ENCODE peak calls at places on chromosomes 12 and 14, in nine cellular contexts. One of them, this sample, is unnamed.

GRCh38 chr12:3772380-3772779 is 19.5 kb upstream of the CRACR2A start:
- DNase-seq in H4: no peak
- DNase-seq in upper lobe of right lung: no peak
- DNase-seq in caudate nucleus: no peak
- DNase-seq in fibroblast of pulmonary artery: peak
- DNase-seq in skeletal muscle cell: no peak
- DNase-seq in EL: peak
- DNase-seq in breast epithelium: no peak
- DNase-seq in GM20000: no peak
- DNase-seq in this sample: no peak

GRCh38 chr12:66823857-66824570 is 145.1 kb upstream of the GRIP1 start:
- DNase-seq in H4: peak
- DNase-seq in upper lobe of right lung: no peak
- DNase-seq in caudate nucleus: no peak
- DNase-seq in fibroblast of pulmonary artery: no peak
- DNase-seq in skeletal muscle cell: no peak
- DNase-seq in EL: peak
- DNase-seq in breast epithelium: no peak
- DNase-seq in GM20000: no peak
- DNase-seq in this sample: no peak

GRCh38 chr12:29088611-29089219 is 60.4 kb upstream of the FAR2 start:
- DNase-seq in H4: no peak
- DNase-seq in upper lobe of right lung: no peak
- DNase-seq in caudate nucleus: no peak
- DNase-seq in fibroblast of pulmonary artery: peak
- DNase-seq in skeletal muscle cell: no peak
- DNase-seq in EL: peak
- DNase-seq in breast epithelium: no peak
- DNase-seq in GM20000: no peak
- DNase-seq in this sample: no peak

GRCh38 chr14:49405291-49405690 is 180.9 kb downstream of the RPS29 start:
- DNase-seq in H4: no peak
- DNase-seq in upper lobe of right lung: no peak
- DNase-seq in caudate nucleus: no peak
- DNase-seq in fibroblast of pulmonary artery: peak
- DNase-seq in skeletal muscle cell: peak
- DNase-seq in EL: peak
- DNase-seq in breast epithelium: no peak
- DNase-seq in GM20000: no peak
- DNase-seq in this sample: no peak

GRCh38 chr12:12823308-12823707 is 10.2 kb downstream of the DDX47 start:
- DNase-seq in H4: peak
- DNase-seq in upper lobe of right lung: no peak
- DNase-seq in caudate nucleus: no peak
- DNase-seq in fibroblast of pulmonary artery: peak
- DNase-seq in skeletal muscle cell: no peak
- DNase-seq in EL: peak
- DNase-seq in breast epithelium: no peak
- DNase-seq in GM20000: no peak
- DNase-seq in this sample: no peak

GRCh38 chr12:6092784-6093722 is 31.4 kb downstream of the VWF start:
- DNase-seq in H4: peak
- DNase-seq in upper lobe of right lung: peak
- DNase-seq in caudate nucleus: no peak
- DNase-seq in fibroblast of pulmonary artery: peak
- DNase-seq in skeletal muscle cell: no peak
- DNase-seq in EL: peak
- DNase-seq in breast epithelium: peak
- DNase-seq in GM20000: no peak
- DNase-seq in this sample: no peak

GRCh38 chr12:13208533-13209278 is 12.2 kb downstream of the EMP1 start:
- DNase-seq in H4: peak
- DNase-seq in upper lobe of right lung: no peak
- DNase-seq in caudate nucleus: no peak
- DNase-seq in fibroblast of pulmonary artery: peak
- DNase-seq in skeletal muscle cell: no peak
- DNase-seq in EL: peak
- DNase-seq in breast epithelium: no peak
- DNase-seq in GM20000: no peak
- DNase-seq in this sample: peak

GRCh38 chr12:40561395-40561966 is 130.8 kb upstream of the CNTN1 start:
- DNase-seq in H4: no peak
- DNase-seq in upper lobe of right lung: no peak
- DNase-seq in caudate nucleus: no peak
- DNase-seq in fibroblast of pulmonary artery: no peak
- DNase-seq in skeletal muscle cell: no peak
- DNase-seq in EL: no peak
- DNase-seq in breast epithelium: no peak
- DNase-seq in GM20000: peak
- DNase-seq in this sample: no peak

GRCh38 chr12:123531091-123531490 is 2.4 kb downstream of the RILPL1 start:
- DNase-seq in H4: no peak
- DNase-seq in upper lobe of right lung: no peak
- DNase-seq in caudate nucleus: no peak
- DNase-seq in fibroblast of pulmonary artery: no peak
- DNase-seq in skeletal muscle cell: no peak
- DNase-seq in EL: no peak
- DNase-seq in breast epithelium: no peak
- DNase-seq in GM20000: no peak
- DNase-seq in this sample: no peak

GRCh38 chr14:61460853-61461611 is 139.7 kb downstream of the PRKCH start:
- DNase-seq in H4: no peak
- DNase-seq in upper lobe of right lung: no peak
- DNase-seq in caudate nucleus: no peak
- DNase-seq in fibroblast of pulmonary artery: no peak
- DNase-seq in skeletal muscle cell: no peak
- DNase-seq in EL: no peak
- DNase-seq in breast epithelium: no peak
- DNase-seq in GM20000: no peak
- DNase-seq in this sample: peak

GRCh38 chr12:52244615-52244994 is 11.6 kb downstream of the KRT7 start:
- DNase-seq in H4: no peak
- DNase-seq in upper lobe of right lung: no peak
- DNase-seq in caudate nucleus: no peak
- DNase-seq in fibroblast of pulmonary artery: no peak
- DNase-seq in skeletal muscle cell: no peak
- DNase-seq in EL: no peak
- DNase-seq in breast epithelium: no peak
- DNase-seq in GM20000: no peak
- DNase-seq in this sample: peak

GRCh38 chr12:22533155-22533554 is 11.2 kb downstream of the C2CD5 start:
- DNase-seq in H4: no peak
- DNase-seq in upper lobe of right lung: no peak
- DNase-seq in caudate nucleus: no peak
- DNase-seq in fibroblast of pulmonary artery: no peak
- DNase-seq in skeletal muscle cell: no peak
- DNase-seq in EL: no peak
- DNase-seq in breast epithelium: no peak
- DNase-seq in GM20000: no peak
- DNase-seq in this sample: no peak

GRCh38 chr12:109140560-109140959 is 24.2 kb downstream of the ACACB start:
- DNase-seq in H4: no peak
- DNase-seq in upper lobe of right lung: no peak
- DNase-seq in caudate nucleus: no peak
- DNase-seq in fibroblast of pulmonary artery: no peak
- DNase-seq in skeletal muscle cell: no peak
- DNase-seq in EL: no peak
- DNase-seq in breast epithelium: no peak
- DNase-seq in GM20000: no peak
- DNase-seq in this sample: no peak